ENCODE peak calls at places on chromosomes 4 and X, in five cellular contexts. D is fibroblast of lung, H is choroid plexus epithelial cell, P is mesothelial cell of epicardium, G is RWPE1. M is an unnamed sample.

GRCh38 chr4:10196191-10196590 is 79.6 kb upstream of the WDR1 start:
- DNase-seq in D (no peak), H (no peak), P (no peak), G (no peak), M (no peak)

GRCh38 chrX:155251391-155251790 is 12.9 kb downstream of the RAB39B start:
- DNase-seq in D (no peak), H (no peak), P (no peak), G (no peak), M (no peak)

GRCh38 chr4:133162941-133163340 is 13.8 kb downstream of the PCDH10 start:
- DNase-seq in D (no peak), H (no peak), P (no peak), G (no peak), M (no peak)

GRCh38 chr4:60463846-60464502 is 736.2 kb upstream of the ADGRL3 start:
- DNase-seq in D (peak; percentile 36), H (peak; percentile 37), P (no peak), G (no peak), M (no peak)

GRCh38 chrX:55919367-55920221 is 202.0 kb downstream of the RRAGB start:
- DNase-seq in D (no peak), H (no peak), P (no peak), G (no peak), M (no peak)

GRCh38 chrX:37423864-37424569 is 74.9 kb downstream of the PRRG1 start:
- DNase-seq in D (peak; percentile 5), H (peak; percentile 50), P (no peak), G (no peak), M (no peak)

GRCh38 chrX:86696951-86697350 is 548.7 kb downstream of the DACH2 start:
- DNase-seq in D (no peak), H (no peak), P (no peak), G (no peak), M (no peak)

GRCh38 chr4:116839826-116840225 is 245.6 kb downstream of the TRAM1L1 start:
- DNase-seq in D (no peak), H (no peak), P (no peak), G (no peak), M (no peak)

GRCh38 chr4:2262145-2262943 is 435 bp upstream of the MXD4 start:
- DNase-seq in D (peak; percentile 100), H (peak; percentile 100), P (peak; percentile 98), G (peak; percentile 95), M (peak; percentile 97)

GRCh38 chr4:151674804-151675290 is 86.0 kb downstream of the GATB start:
- DNase-seq in D (peak; percentile 35), H (peak; percentile 56), P (peak; percentile 71), G (peak; percentile 74), M (peak; percentile 17)

DNA sequence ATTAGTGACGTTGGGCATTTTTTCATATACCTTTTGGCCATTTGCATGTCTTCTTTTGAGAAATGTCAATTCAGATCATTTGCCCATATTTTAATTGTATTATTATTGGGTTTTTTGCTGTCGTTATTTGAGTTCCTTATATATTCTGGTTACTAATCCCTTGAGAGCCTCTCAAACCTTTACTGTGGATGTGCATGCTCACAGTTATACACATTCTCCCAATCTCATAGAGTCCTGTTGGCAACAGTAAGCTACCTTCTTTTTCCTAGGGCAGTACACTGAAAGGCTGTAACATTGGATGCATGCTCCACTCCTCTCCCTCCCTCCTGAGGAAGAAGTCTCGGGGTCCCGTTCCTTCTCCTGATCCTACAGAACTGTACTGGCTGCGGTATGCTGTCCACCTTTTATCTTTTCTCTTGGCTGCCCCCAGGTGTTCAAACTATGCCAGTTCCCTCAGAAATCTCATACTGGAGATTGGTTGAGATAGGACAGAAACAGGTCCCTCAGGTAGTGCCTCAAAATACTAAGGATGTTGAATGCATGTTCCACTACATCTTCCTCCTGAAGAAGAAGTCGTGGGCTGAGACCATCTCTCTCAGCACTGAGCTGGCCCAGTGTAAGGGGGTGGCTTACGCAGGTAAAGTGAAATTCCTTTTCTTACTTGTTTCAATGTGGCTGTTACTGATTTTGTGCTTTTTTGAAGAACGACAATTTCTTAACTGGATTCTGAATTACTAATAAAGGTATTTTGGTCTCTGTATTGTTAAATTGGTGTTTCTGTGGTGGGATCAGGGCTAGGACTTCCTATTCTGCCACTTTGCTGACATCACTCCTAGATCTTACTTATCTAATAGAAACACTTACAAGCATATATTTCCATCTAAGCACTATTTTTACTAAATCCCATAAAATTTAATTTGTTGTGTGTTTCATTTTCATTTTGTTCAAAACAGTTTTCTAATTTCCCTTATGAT is 145.4 kb upstream of the HUWE1 start:
- DNase-seq in D (peak; percentile 21), H (peak; percentile 53), P (no peak), G (peak; percentile 36), M (no peak)
- TF ChIP-seq CTCF in D (peak; percentile 23), H (peak; percentile 62), P (no peak), G (peak; percentile 45), M (peak; percentile 48)

GRCh38 chrX:153870288-153870690 is 15.7 kb downstream of the L1CAM start:
- DNase-seq in D (no peak), H (no peak), P (no peak), G (no peak), M (no peak)

GRCh38 chrX:153869473-153870287 is 16.3 kb downstream of the L1CAM start:
- DNase-seq in D (no peak), H (no peak), P (no peak), G (no peak), M (no peak)

GRCh38 chrX:153871451-153871850 is 14.5 kb downstream of the L1CAM start:
- DNase-seq in D (no peak), H (no peak), P (no peak), G (no peak), M (no peak)

GRCh38 chrX:153871946-153872878 is 13.8 kb downstream of the L1CAM start:
- DNase-seq in D (no peak), H (no peak), P (no peak), G (no peak), M (no peak)

DNA sequence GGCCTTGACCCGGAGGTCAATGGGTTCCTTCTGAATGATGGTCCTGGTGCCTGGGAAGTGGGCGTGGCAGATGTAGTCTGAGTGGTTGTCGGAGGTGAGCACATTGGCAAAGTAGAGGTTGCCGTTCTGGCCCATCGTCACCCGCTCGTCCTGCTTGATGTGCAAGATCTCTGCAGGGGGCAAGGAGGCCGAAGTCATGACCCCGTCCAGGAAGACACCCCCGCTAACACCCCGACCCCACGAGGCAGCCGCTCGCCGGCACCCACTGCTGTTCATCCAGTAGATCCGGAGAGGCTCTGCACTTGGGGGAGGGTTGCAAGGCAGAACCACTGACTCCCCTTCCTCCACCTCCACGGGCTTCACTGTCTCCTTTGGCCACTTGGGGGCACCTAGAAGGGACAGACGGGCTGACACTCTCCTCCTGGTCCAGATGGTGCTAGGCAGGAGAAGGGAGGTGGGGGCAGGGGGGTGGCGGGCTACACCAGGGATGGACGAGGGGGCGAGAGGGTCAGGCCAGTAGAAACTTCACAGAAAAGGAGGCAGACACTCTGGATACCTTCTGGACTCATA is 15.1 kb downstream of the L1CAM start:
- DNase-seq in D (no peak), H (no peak), P (no peak), G (no peak), M (no peak)
- TF ChIP-seq CTCF in D (no peak), H (peak; percentile 9), P (no peak), G (no peak), M (no peak)

GRCh38 chrX:132651411-132652086 is 162.7 kb upstream of the MBNL3 start:
- DNase-seq in D (peak; percentile 44), H (no peak), P (no peak), G (no peak), M (no peak)
- TF ChIP-seq CTCF in D (no peak), H (no peak), P (peak; percentile 20), G (no peak), M (peak; percentile 39)

DNA sequence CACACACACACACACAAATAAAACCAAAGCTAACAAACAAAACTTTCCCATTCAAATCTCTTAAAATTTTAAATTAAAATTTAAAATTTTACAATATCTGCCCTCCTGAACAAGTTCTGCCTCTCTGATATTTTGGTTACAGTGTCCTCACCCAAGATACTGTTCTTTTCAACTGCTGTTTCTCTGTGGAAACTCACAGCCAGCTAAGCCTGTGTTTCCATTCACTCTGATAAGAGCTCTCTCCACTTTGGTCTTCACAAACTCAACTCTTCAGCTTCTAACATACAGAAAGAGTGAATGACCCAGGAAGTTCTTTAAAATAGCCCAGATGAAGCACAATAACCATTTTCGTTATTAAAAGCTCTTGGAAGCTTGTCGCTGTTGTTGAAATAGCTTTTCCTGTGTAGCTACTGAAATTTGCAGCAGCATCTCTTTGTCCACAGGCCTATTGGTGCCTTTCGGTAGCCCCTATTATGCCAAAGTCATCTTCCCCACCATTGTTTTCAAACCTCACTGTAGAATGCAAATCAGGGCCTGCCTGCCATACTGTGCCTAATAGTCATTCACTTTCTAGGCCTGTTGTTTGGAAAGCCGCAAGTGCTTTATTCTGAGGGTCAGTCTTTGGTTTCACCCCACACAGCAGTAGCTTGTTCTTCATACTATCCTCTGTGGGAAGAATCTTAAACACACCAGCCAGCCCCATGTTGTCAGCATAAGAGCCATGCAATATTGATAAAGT is 19.4 kb downstream of the INPP4B start:
- DNase-seq in D (no peak), H (no peak), P (no peak), G (no peak), M (no peak)
- TF ChIP-seq CTCF in D (no peak), H (no peak), P (no peak), G (no peak), M (no peak)

DNA sequence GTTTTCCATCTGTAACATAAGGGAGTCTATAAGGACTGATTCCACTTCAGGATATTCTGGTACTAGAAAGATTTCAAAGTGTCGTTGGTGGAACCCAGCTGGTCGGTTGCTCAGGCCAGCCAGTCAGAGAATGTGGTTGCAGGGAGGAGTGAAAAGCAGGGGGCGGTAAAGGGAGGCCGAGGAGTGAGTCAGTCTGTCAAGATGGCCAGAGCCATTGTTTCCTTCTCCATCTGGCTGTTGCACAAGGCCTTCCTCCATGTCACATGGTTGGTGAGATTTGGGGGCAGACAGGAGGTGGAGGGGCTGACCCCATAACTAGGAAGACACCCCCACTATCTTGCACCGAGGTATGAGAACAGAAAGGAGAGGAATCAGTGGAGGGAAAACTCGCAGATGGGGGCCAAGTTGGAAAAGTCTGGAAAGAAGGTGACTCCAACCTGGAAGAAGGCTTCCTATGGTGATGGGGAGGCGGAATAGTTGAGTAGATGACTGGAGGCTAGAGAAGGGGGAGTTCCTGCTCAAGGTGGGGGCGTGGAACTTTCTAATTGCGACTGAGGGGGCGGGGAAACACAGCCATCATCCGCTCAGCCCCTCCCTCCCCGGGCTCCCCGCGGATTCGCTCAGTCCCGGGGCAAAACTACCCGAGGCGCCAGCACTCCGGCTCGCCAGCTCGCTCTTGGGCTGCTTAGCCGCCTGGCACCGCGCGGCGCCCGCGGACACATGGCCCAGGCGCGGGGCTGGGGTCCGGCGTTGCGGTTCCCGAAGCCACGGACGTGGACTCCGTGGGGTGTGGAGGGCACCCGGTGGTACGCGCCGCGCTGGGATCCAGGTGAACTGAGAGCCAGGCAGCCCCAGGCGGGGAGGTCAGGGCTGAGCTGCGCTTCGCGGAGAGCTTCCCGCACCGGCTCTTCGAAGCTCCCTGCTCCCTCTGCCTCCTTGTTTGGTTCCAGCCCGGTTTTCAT is 38.5 kb downstream of the STARD8 start:
- DNase-seq in D (peak; percentile 81), H (peak; percentile 65), P (no peak), G (no peak), M (no peak)
- TF ChIP-seq CTCF in D (peak; percentile 3), H (peak; percentile 45), P (no peak), G (no peak), M (no peak)

M was measured in progenitor cell of endocrine pancreas.